ENCODE peak calls at places on chromosomes 7 and 10, in seven cellular contexts. A, P, F, V, G, I and O are unnamed samples.

GRCh38 chr10:89100680-89101079 is 106.4 kb downstream of the CH25H start:
- DNase-seq in V (peak), P (no peak), I (no peak), A (no peak), G (no peak), F (no peak), O (no peak)

GRCh38 chr10:11846542-11846941 is 23.4 kb downstream of the PROSER2 start:
- DNase-seq in G (no peak), V (no peak), P (no peak), I (no peak), A (no peak), F (no peak), O (no peak)

GRCh38 chr7:1928555-1929348 is 258.7 kb downstream of the ELFN1 start:
- DNase-seq in P (no peak), V (no peak), A (no peak), I (no peak), G (peak), F (no peak), O (no peak)

GRCh38 chr7:108017776-108018151 is 14.8 kb upstream of the LAMB1 start:
- DNase-seq in A (no peak), P (no peak), G (no peak), I (no peak), F (no peak), V (no peak), O (no peak)

GRCh38 chr10:46096909-46097575 is 51.0 kb upstream of the MSMB start:
- DNase-seq in F (no peak), G (no peak), V (no peak), A (no peak), P (peak), I (no peak), O (no peak)

GRCh38 chr7:43721193-43721806 is 8.0 kb downstream of the COA1 start:
- DNase-seq in I (no peak), A (peak), V (peak), F (no peak), G (no peak), P (peak), O (no peak)

GRCh38 chr7:101602484-101603241 is 26.4 kb downstream of the MYL10 start:
- DNase-seq in I (peak), V (peak), G (peak), P (peak), F (no peak), A (peak), O (no peak)

GRCh38 chr7:40682696-40683095 is 547.9 kb downstream of the SUGCT start:
- DNase-seq in V (peak), A (no peak), I (no peak), G (no peak), P (no peak), F (no peak), O (no peak)

GRCh38 chr7:23333671-23334246 is 34.6 kb downstream of the MALSU1 start:
- DNase-seq in I (peak), F (no peak), P (peak), A (peak), G (no peak), V (peak), O (no peak)

GRCh38 chr10:878333-878753 is 53.2 kb downstream of the LARP4B start:
- DNase-seq in V (peak), P (no peak), G (no peak), I (peak), F (no peak), A (no peak), O (no peak)

GRCh38 chr7:44290250-44290616 is 35.2 kb downstream of the CAMK2B start:
- DNase-seq in P (no peak), G (peak), V (no peak), I (no peak), A (no peak), F (peak), O (peak)

GRCh38 chr7:11486271-11486670 is 345.7 kb downstream of the THSD7A start:
- DNase-seq in G (no peak), I (no peak), F (no peak), A (no peak), P (peak), V (peak), O (no peak)

GRCh38 chr7:139252451-139252850 is 21.4 kb downstream of the UBN2 start:
- DNase-seq in A (no peak), F (no peak), V (no peak), P (no peak), G (no peak), I (no peak), O (no peak)

GRCh38 chr7:44914992-44915607 is 29.8 kb upstream of the PURB start:
- DNase-seq in F (no peak), P (no peak), V (no peak), A (no peak), G (peak), I (no peak), O (no peak)

GRCh38 chr10:33304553-33304952 is 29.9 kb downstream of the NRP1 start:
- DNase-seq in P (no peak), F (no peak), V (no peak), I (no peak), G (no peak), A (no peak), O (no peak)

GRCh38 chr10:28302012-28302667 is 724 bp downstream of the MPP7 start:
- DNase-seq in A (peak), F (no peak), G (no peak), V (peak), I (no peak), P (peak), O (no peak)

GRCh38 chr7:25586513-25586912 is 358.2 kb upstream of the NPVF start:
- DNase-seq in V (no peak), F (no peak), A (no peak), P (no peak), G (no peak), I (no peak), O (no peak)

GRCh38 chr7:39271386-39271785 is 293.7 kb downstream of the POU6F2 start:
- DNase-seq in V (peak), A (peak), G (no peak), P (peak), I (no peak), F (no peak), O (no peak)

GRCh38 chr7:82044497-82045080 is 274.7 kb upstream of the HGF start:
- DNase-seq in V (peak), I (no peak), F (no peak), A (peak), P (peak), G (no peak), O (no peak)

GRCh38 chr10:30459283-30459682 is 25.3 kb downstream of the MAP3K8 start:
- DNase-seq in A (peak), F (no peak), G (peak), P (peak), I (no peak), V (no peak), O (no peak)

GRCh38 chr7:36820527-36821170 is 96.4 kb upstream of the AOAH start:
- DNase-seq in V (peak), G (no peak), I (no peak), F (no peak), A (no peak), P (no peak), O (no peak)

GRCh38 chr7:28405662-28406061 is 6.7 kb upstream of the CREB5 start:
- DNase-seq in F (no peak), P (peak), A (peak), I (peak), V (peak), G (peak), O (no peak)

GRCh38 chr7:155961241-155962190 is 149.3 kb upstream of the SHH start:
- DNase-seq in F (no peak), A (no peak), P (peak), I (no peak), V (peak), G (peak), O (no peak)

GRCh38 chr10:87757685-87758084 is 60.3 kb downstream of the ATAD1 start:
- DNase-seq in A (no peak), G (no peak), P (no peak), V (no peak), I (no peak), F (no peak), O (no peak)

GRCh38 chr7:45973725-45974532 is 52.9 kb upstream of the IGFBP3 start:
- DNase-seq in A (no peak), G (no peak), V (peak), I (no peak), P (no peak), F (no peak), O (no peak)

GRCh38 chr10:5545778-5546710 is 21.3 kb downstream of the CALML3 start:
- DNase-seq in F (no peak), P (no peak), V (peak), A (peak), I (peak), G (peak), O (no peak)

GRCh38 chr7:151168022-151168786 is 710 bp upstream of the GBX1 start:
- DNase-seq in G (peak), F (no peak), V (no peak), P (peak), A (peak), I (no peak), O (no peak)

GRCh38 chr10:57338823-57339558 is 928.7 kb downstream of the IPMK start:
- DNase-seq in I (no peak), A (peak), F (no peak), P (peak), V (peak), G (no peak), O (peak)

GRCh38 chr7:156612930-156613329 is 27.6 kb upstream of the RNF32 start:
- DNase-seq in I (no peak), V (no peak), A (no peak), G (no peak), F (no peak), P (no peak), O (no peak)

GRCh38 chr7:106824458-106824857 is 40.6 kb upstream of the PIK3CG start:
- DNase-seq in G (no peak), A (no peak), V (no peak), I (no peak), P (no peak), F (no peak), O (no peak)

GRCh38 chr7:127317447-127317961 is 64.8 kb upstream of the GRM8 start:
- DNase-seq in V (peak), P (no peak), F (no peak), G (no peak), A (no peak), I (no peak), O (no peak)

GRCh38 chr7:34342403-34342802 is 315.6 kb upstream of the NPSR1 start:
- DNase-seq in V (no peak), F (no peak), A (peak), G (no peak), I (no peak), P (no peak), O (no peak)

GRCh38 chr10:11359849-11360248 is 251.6 kb downstream of the USP6NL start:
- DNase-seq in V (no peak), P (no peak), G (no peak), I (no peak), A (no peak), F (no peak), O (no peak)

GRCh38 chr7:126185959-126186580 is 1066.7 kb downstream of the GRM8 start:
- DNase-seq in I (no peak), G (no peak), F (no peak), V (no peak), P (peak), A (no peak), O (no peak)

GRCh38 chr10:75286901-75287300 is 51.1 kb upstream of the COMTD1 start:
- DNase-seq in P (no peak), A (no peak), I (no peak), V (no peak), F (no peak), G (no peak), O (no peak)

GRCh38 chr7:41699532-41699931 is 3.4 kb downstream of the INHBA start:
- DNase-seq in V (peak), P (peak), I (no peak), A (no peak), F (no peak), G (no peak), O (no peak)

GRCh38 chr10:91907033-91907594 is 2.2 kb downstream of the FGFBP3 start:
- DNase-seq in P (no peak), V (no peak), A (no peak), F (no peak), I (no peak), G (no peak), O (no peak)

DNA sequence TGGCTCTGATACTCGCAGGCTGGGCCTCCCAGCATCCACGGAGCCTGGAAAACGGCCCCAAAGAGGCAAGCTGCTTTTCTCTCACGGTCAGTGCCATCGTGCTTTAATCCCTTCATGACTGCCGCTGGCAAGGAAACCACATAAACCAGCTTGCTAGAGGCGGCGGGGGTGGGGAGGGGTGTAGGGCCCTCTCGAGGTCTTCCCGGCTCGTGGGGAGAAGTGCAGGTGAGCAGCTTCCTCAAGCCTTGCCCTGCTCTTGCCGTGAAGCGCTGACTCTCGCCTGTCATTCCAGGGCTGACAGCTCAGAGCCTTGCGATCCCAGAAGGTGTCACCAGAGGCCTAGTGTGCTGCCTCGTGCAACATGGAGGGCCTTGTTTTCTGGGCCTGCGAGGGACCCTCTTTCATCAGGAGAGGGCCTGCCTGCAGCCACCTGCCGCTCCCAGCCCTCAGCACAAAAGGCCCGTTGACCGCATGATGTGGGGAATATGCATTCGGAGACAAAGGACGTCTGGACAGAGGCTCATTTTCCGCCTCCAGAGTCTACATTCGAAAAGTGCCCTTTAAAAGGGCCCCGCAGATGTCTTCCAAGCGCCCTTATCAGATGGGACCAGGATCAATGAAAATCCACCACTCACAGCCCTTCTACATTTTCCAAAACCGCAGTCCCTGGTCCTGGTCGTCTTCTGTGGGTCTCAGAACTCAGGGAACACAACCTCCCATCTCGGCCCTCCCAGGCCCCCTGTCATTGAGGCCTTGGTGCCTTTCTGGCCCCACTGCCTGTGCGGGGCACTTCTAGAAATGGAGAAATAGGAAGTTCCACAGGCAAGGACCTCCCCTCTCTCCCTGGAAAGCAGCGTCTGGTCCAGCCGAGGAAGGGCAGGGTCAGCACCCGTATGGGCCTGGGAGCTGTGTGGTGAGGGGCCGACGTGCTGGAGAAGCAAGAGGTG is 58.7 kb downstream of the ZRANB1 start:
- DNase-seq in P (no peak), A (no peak), I (no peak), G (peak), F (no peak), V (peak), O (no peak)
- TF ChIP-seq CTCF in P (peak), A (peak), I (peak), G (no peak), F (no peak), V (peak), O (peak)

GRCh38 chr10:44465430-44466115 is 80.7 kb upstream of the CXCL12 start:
- DNase-seq in V (no peak), I (no peak), P (no peak), F (no peak), A (no peak), G (no peak), O (no peak)
- TF ChIP-seq CTCF in V (no peak), I (no peak), P (no peak), F (no peak), A (no peak), G (no peak), O (no peak)

GRCh38 chr7:51314726-51315125 is 1.9 kb downstream of the COBL start:
- DNase-seq in A (no peak), I (no peak), V (no peak), P (no peak), F (no peak), G (no peak), O (no peak)

GRCh38 chr7:51317582-51317910 is 937 bp upstream of the COBL start:
- DNase-seq in G (no peak), I (no peak), P (no peak), A (no peak), V (no peak), F (no peak), O (no peak)

GRCh38 chr7:51316666-51317581 is at the start of gene COBL:
- DNase-seq in V (no peak), I (no peak), A (peak), G (peak), F (no peak), P (no peak), O (no peak)

GRCh38 chr7:51315393-51316261 is 982 bp downstream of the COBL start:
- DNase-seq in G (peak), I (no peak), P (no peak), A (peak), F (no peak), V (no peak), O (no peak)

DNA sequence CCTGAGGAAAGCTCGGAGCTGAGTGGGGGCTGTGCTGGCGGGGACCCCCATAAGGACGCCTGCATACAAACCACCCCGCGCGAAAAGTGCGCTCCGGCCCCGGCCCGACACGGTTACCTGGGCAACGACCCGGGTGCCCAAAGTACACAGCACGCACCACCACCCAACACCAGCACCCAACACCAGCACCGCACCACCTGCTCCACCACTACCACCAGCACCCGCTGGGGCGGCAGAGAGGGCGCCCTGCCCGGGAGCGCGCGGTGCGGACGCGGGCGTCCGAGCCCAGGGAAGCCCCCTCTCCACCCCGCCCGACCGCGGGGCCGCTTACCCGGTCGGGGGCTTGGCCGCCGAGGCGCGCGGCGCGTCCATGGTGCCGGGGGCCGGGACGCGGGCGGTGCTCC is 345 bp downstream of the COBL start:
- DNase-seq in A (peak), P (no peak), I (no peak), F (no peak), G (peak), V (no peak), O (no peak)
- TF ChIP-seq CTCF in A (no peak), P (no peak), I (no peak), F (peak), G (peak), V (no peak), O (no peak)

GRCh38 chr10:122435212-122435827 is 19.1 kb upstream of the ARMS2 start:
- DNase-seq in A (peak), V (peak), F (no peak), P (peak), I (no peak), G (no peak), O (no peak)
- TF ChIP-seq CTCF in A (peak), V (peak), F (peak), P (peak), I (peak), G (peak), O (peak)

GRCh38 chr7:146772581-146772980 is 656.0 kb downstream of the CNTNAP2 start:
- DNase-seq in F (no peak), V (no peak), A (peak), G (no peak), P (peak), I (no peak), O (no peak)
- TF ChIP-seq CTCF in F (no peak), V (peak), A (peak), G (no peak), P (peak), I (no peak), O (peak)

DNA sequence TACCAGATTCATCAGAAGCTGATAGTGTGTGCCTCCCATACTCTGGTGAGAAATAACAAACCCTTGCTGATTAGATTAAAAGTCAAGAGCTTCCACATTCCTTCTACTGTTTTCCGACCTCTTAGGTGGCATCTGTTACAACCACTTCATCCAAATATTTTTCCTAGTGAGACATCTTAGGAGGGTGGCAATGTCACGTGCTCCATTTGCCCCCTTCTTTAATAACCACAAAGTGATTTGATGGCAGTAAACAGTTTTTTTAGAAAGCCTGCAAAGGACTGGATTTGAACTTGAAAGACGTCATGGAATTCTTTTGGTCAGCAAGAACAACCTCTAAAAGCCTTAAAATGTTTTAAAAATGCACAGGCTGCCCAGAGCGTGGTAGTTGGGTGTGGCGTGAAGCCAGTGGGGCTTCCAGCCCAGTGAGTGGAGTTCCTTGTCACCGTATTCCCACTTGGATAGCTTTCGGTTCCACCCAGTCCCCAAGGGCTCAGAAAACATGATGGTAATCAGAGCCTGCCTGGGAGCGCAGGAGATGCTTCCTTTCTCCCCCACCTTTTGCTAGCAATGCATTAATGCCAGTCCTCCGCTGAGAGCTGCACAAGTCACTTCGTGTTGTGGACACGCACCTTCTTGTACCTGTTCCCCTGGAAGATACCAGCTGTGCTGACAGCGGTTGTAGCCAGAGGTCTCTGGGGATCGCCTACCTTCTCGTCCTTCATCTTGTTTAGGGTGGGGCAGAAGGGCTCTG is 256.4 kb downstream of the KIAA1217 start:
- DNase-seq in F (no peak), V (peak), A (peak), G (peak), P (no peak), I (no peak), O (no peak)
- TF ChIP-seq CTCF in F (no peak), V (no peak), A (no peak), G (no peak), P (no peak), I (no peak), O (no peak)